ENCODE peak calls at places on chromosomes 13 and 19, in seven cellular contexts. K is upper lobe of right lung, S is left lung, X is uterus, G is PC-9, R is heart right ventricle, P is thyroid gland. M is an unnamed sample.

GRCh38 chr13:113117335-113117872 is 5.2 kb upstream of the F10 start:
- DNase-seq in K (no peak), S (peak; percentile 23), X (no peak), G (no peak), R (no peak), P (no peak), M (no peak)

GRCh38 chr13:37138169-37138568 is 32.7 kb upstream of the CSNK1A1L start:
- DNase-seq in K (no peak), S (no peak), X (no peak), G (no peak), R (no peak), P (no peak), M (no peak)

GRCh38 chr13:108987488-108987887 is 358.1 kb downstream of the MYO16 start:
- DNase-seq in K (no peak), S (no peak), X (no peak), G (no peak), R (no peak), P (no peak), M (peak; percentile 28)

GRCh38 chr19:8615813-8616596 is 5.5 kb upstream of the ADAMTS10 start:
- DNase-seq in K (no peak), S (peak; percentile 74), X (peak; percentile 38), G (no peak), R (peak; percentile 49), P (no peak), M (no peak)

GRCh38 chr19:50657672-50658437 is 8.6 kb downstream of the C19orf81 start:
- DNase-seq in K (peak; percentile 97), S (peak; percentile 80), X (peak; percentile 79), G (no peak), R (peak; percentile 81), P (peak; percentile 78), M (peak; percentile 90)

GRCh38 chr19:18961767-18962423 is 20.9 kb upstream of the HOMER3 start:
- DNase-seq in K (no peak), S (no peak), X (no peak), G (no peak), R (no peak), P (no peak), M (no peak)

GRCh38 chr13:80171096-80171495 is 169.8 kb downstream of the SPRY2 start:
- DNase-seq in K (no peak), S (no peak), X (no peak), G (peak; percentile 72), R (no peak), P (no peak), M (no peak)

GRCh38 chr13:111187879-111188643 is 73.0 kb downstream of the ARHGEF7 start:
- DNase-seq in K (no peak), S (no peak), X (no peak), G (no peak), R (no peak), P (no peak), M (no peak)

GRCh38 chr13:66461021-66461420 is 769.1 kb downstream of the PCDH9 start:
- DNase-seq in K (no peak), S (no peak), X (no peak), G (no peak), R (no peak), P (no peak), M (no peak)

GRCh38 chr13:30792257-30793000 is 57.1 kb downstream of the ALOX5AP start:
- DNase-seq in K (peak; percentile 75), S (peak; percentile 83), X (peak; percentile 78), G (peak; percentile 94), R (peak; percentile 71), P (peak; percentile 93), M (peak; percentile 82)

GRCh38 chr13:33185853-33186252 is 99.7 kb downstream of the STARD13 start:
- DNase-seq in K (no peak), S (no peak), X (no peak), G (no peak), R (no peak), P (no peak), M (no peak)

GRCh38 chr13:112333756-112334543 is 42.2 kb upstream of the SPACA7 start:
- DNase-seq in K (no peak), S (no peak), X (no peak), G (no peak), R (no peak), P (no peak), M (no peak)

GRCh38 chr13:87259479-87260083 is 411.6 kb upstream of the SLITRK5 start:
- DNase-seq in K (no peak), S (no peak), X (no peak), G (no peak), R (no peak), P (peak; percentile 50), M (no peak)

GRCh38 chr19:18657590-18658365 is 20.9 kb downstream of the KLHL26 start:
- DNase-seq in K (no peak), S (peak; percentile 65), X (peak; percentile 80), G (peak; percentile 31), R (peak; percentile 77), P (no peak), M (no peak)

GRCh38 chr19:54612428-54612827 is 17.9 kb upstream of the LILRB1 start:
- DNase-seq in K (no peak), S (no peak), X (no peak), G (peak; percentile 25), R (no peak), P (no peak), M (no peak)

GRCh38 chr13:26022538-26023292 is 29.1 kb downstream of the SHISA2 start:
- DNase-seq in K (peak; percentile 87), S (peak; percentile 83), X (no peak), G (peak; percentile 77), R (peak; percentile 81), P (peak; percentile 99), M (peak; percentile 55)

GRCh38 chr19:16180611-16181010 is 4.6 kb upstream of the FAM32A start:
- DNase-seq in K (no peak), S (no peak), X (no peak), G (peak; percentile 83), R (no peak), P (no peak), M (no peak)

DNA sequence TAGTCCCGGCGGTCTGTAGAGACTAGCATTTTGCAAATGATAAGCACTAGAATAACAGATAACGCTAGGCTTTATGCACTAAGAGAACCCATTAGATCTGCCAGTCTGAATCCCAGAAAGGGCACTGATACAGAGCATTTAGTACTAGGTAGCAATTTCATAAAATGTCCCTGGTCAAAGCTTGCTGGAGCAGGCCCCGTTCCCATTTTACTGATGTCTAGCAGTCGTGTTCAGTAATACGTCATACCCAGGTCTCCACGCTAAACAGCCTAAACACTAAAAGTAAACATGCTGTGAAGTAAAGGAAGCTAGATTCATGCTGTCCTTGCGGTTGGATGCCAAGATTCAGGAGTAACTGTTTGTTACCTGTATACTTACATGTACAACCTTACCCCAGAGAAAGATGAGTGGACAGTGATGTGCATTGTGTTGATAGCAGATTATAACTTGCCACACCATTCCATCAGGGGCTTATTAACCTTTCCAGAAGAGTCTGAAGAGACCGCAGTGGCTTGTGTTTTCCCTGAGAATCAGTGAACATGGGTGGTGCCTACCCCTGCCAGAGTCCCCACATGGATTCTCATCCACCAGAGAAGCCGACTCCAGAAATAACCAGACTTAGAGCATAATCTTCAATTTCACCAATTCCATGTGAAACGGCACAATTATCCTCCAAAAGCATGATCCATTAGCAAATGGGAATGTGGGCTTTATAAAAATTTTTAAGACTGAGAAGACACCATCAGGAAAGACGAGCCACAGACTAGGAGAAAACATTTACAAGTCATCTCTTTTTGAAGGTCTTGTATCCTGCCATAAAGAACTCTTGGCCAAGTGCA is 3.4 kb upstream of the RPS11 start:
- DNase-seq in K (no peak), S (no peak), X (no peak), G (peak; percentile 74), R (no peak), P (no peak), M (no peak)
- H3K36me3 ChIP-seq in K (peaks cover 56% of the 10 kb centered on the region), S (peaks cover 60% of the 10 kb centered on the region), X (no peaks in the 10 kb centered on the region), G (peaks cover 61% of the 10 kb centered on the region), R (peaks cover 32% of the 10 kb centered on the region), P (peaks cover 46% of the 10 kb centered on the region), M (peaks cover 31% of the 10 kb centered on the region)

DNA sequence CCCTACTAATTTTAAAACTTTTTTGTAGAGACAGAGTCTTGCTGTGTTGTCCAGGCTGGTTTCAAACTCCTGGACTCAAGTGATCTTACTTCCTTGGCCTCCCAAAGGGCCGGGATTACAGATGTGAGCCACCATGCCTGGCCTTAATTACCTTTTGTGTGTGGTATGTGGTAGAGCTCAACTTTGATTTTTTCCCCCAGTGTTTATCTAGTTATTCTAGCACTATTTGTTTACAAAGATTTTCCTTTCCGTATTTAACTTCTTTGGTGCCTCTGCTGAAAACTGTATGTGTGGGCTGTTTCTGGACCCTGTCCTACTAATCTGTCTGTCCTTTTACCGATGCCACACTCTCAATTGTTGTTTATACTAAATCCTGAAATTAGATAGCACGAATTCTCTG is 9.4 kb upstream of the ERCC5 start:
- DNase-seq in K (no peak), S (no peak), X (no peak), G (no peak), R (no peak), P (no peak), M (no peak)
- H3K36me3 ChIP-seq in K (peaks cover 49% of the 10 kb centered on the region), S (peaks cover 35% of the 10 kb centered on the region), X (no peaks in the 10 kb centered on the region), G (no peaks in the 10 kb centered on the region), R (peaks cover 27% of the 10 kb centered on the region), P (peaks cover 9% of the 10 kb centered on the region), M (no peaks in the 10 kb centered on the region)

GRCh38 chr13:20686167-20686566 is 17.3 kb upstream of the IL17D start:
- DNase-seq in K (no peak), S (no peak), X (no peak), G (no peak), R (no peak), P (no peak), M (no peak)

GRCh38 chr13:20686863-20687579 is 16.5 kb upstream of the IL17D start:
- DNase-seq in K (no peak), S (no peak), X (no peak), G (no peak), R (no peak), P (no peak), M (no peak)

GRCh38 chr13:20684535-20684934 is 19.0 kb upstream of the IL17D start:
- DNase-seq in K (no peak), S (no peak), X (no peak), G (no peak), R (no peak), P (no peak), M (no peak)

GRCh38 chr13:20685042-20685441 is 18.5 kb upstream of the IL17D start:
- DNase-seq in K (no peak), S (no peak), X (no peak), G (no peak), R (no peak), P (no peak), M (no peak)

DNA sequence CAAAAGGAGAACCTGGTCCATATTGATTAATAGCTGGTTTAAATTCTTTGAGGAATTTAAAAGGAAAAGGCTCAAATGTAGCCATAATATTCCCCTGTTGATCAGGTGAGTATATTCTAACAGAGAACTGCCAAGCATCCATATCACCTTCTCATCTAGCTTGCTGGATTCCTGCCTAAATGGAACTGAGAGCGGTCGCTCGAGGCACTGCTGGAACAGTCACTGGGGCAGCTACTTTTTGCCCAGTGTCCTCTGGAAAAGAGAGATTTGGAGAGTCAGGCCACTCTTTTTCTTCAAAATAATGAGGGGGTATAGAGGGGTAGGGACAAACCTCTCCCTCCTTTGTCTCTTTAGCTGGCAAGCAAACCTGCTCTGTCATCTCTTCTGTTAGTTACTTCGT is 19.5 kb upstream of the IL17D start:
- DNase-seq in K (no peak), S (no peak), X (no peak), G (no peak), R (no peak), P (no peak), M (no peak)
- H3K36me3 ChIP-seq in K (no peaks in the 10 kb centered on the region), S (no peaks in the 10 kb centered on the region), X (no peaks in the 10 kb centered on the region), G (no peaks in the 10 kb centered on the region), R (no peaks in the 10 kb centered on the region), P (no peaks in the 10 kb centered on the region), M (no peaks in the 10 kb centered on the region)

GRCh38 chr19:2296141-2296540 is 11.8 kb downstream of the LINGO3 start:
- DNase-seq in K (no peak), S (no peak), X (no peak), G (no peak), R (no peak), P (no peak), M (no peak)
- H3K36me3 ChIP-seq in K (no peaks in the 10 kb centered on the region), S (peaks cover 18% of the 10 kb centered on the region), X (no peaks in the 10 kb centered on the region), G (no peaks in the 10 kb centered on the region), R (no peaks in the 10 kb centered on the region), P (no peaks in the 10 kb centered on the region), M (no peaks in the 10 kb centered on the region)

M was measured in prostate gland.